ENCODE peak calls at places on chromosome 10, in ten cellular contexts. E, V, L, G, I, H, J, F, O and S are unnamed samples.

GRCh38 chr10:117005454-117006055 is 568 bp upstream of the SHTN1 start:
- DNase-seq in E (no peak), V (peak; percentile 42), L (peak; percentile 8), G (no peak), I (no peak), H (no peak), J (peak; percentile 24), F (no peak), O (peak; percentile 23), S (no peak)

GRCh38 chr10:51001587-51001986 is 72.7 kb upstream of the PRKG1 start:
- DNase-seq in E (no peak), V (no peak), L (peak; percentile 56), G (peak; percentile 11), I (no peak), H (no peak), J (no peak), F (no peak), O (no peak), S (no peak)

GRCh38 chr10:29794776-29795635 is 160.2 kb upstream of the SVIL start:
- DNase-seq in E (peak; percentile 4), V (no peak), L (peak; percentile 26), G (peak; percentile 19), I (no peak), H (no peak), J (no peak), F (no peak), O (no peak), S (no peak)

GRCh38 chr10:132724436-132724835 is 61.5 kb downstream of the NKX6-2 start:
- DNase-seq in E (no peak), V (no peak), L (no peak), G (peak; percentile 22), I (peak; percentile 99), H (no peak), J (no peak), F (no peak), O (no peak), S (no peak)

GRCh38 chr10:119383174-119383856 is 159.2 kb downstream of the RGS10 start:
- DNase-seq in E (no peak), V (no peak), L (no peak), G (no peak), I (peak; percentile 94), H (no peak), J (no peak), F (no peak), O (no peak), S (no peak)

GRCh38 chr10:115936926-115937755 is 335.9 kb downstream of the GFRA1 start:
- DNase-seq in E (no peak), V (no peak), L (peak; percentile 17), G (peak; percentile 82), I (no peak), H (no peak), J (no peak), F (no peak), O (no peak), S (peak; percentile 12)

GRCh38 chr10:132406750-132407149 is 9.8 kb downstream of the PWWP2B start:
- DNase-seq in E (no peak), V (no peak), L (no peak), G (no peak), I (no peak), H (no peak), J (no peak), F (no peak), O (no peak), S (no peak)

GRCh38 chr10:102744374-102745051 is 765 bp downstream of the WBP1L start:
- DNase-seq in E (no peak), V (no peak), L (no peak), G (peak; percentile 36), I (no peak), H (no peak), J (no peak), F (no peak), O (no peak), S (peak; percentile 10)

GRCh38 chr10:37713642-37714041 is 143.8 kb downstream of the ZNF248 start:
- DNase-seq in E (no peak), V (no peak), L (no peak), G (no peak), I (peak; percentile 29), H (no peak), J (no peak), F (no peak), O (no peak), S (no peak)

GRCh38 chr10:22550732-22551131 is 163.6 kb downstream of the PIP4K2A start:
- DNase-seq in E (no peak), V (no peak), L (peak; percentile 45), G (peak; percentile 34), I (peak; percentile 1), H (no peak), J (peak; percentile 38), F (peak; percentile 50), O (peak; percentile 37), S (no peak)

GRCh38 chr10:98510412-98510995 is 63.8 kb upstream of the HPS1 start:
- DNase-seq in E (no peak), V (no peak), L (no peak), G (no peak), I (no peak), H (no peak), J (no peak), F (no peak), O (no peak), S (no peak)

GRCh38 chr10:51867956-51868355 is 168.6 kb upstream of the CSTF2T start:
- DNase-seq in E (no peak), V (no peak), L (peak; percentile 87), G (peak; percentile 75), I (no peak), H (no peak), J (no peak), F (no peak), O (no peak), S (peak; percentile 64)

GRCh38 chr10:20990604-20991003 is 93.5 kb upstream of the NEBL start:
- DNase-seq in E (no peak), V (no peak), L (peak; percentile 55), G (peak; percentile 75), I (no peak), H (no peak), J (no peak), F (no peak), O (no peak), S (peak; percentile 52)

GRCh38 chr10:120979435-120980315 is 128.5 kb downstream of the WDR11 start:
- DNase-seq in E (no peak), V (peak; percentile 11), L (peak; percentile 1), G (no peak), I (no peak), H (no peak), J (no peak), F (no peak), O (no peak), S (no peak)

GRCh38 chr10:132875435-132875834 is 66.9 kb downstream of the CFAP46 start:
- DNase-seq in E (no peak), V (no peak), L (no peak), G (no peak), I (no peak), H (no peak), J (no peak), F (no peak), O (no peak), S (no peak)

GRCh38 chr10:79472951-79473350 is 27.5 kb upstream of the ZCCHC24 start:
- DNase-seq in E (no peak), V (no peak), L (peak; percentile 37), G (no peak), I (peak; percentile 41), H (no peak), J (no peak), F (no peak), O (no peak), S (no peak)

GRCh38 chr10:125023862-125024495 is 82.1 kb downstream of the ZRANB1 start:
- DNase-seq in E (no peak), V (no peak), L (no peak), G (no peak), I (no peak), H (no peak), J (no peak), F (no peak), O (no peak), S (no peak)